ENCODE peak calls at places on chromosomes 16 and 17, in five cellular contexts. O is NCI-H187 treated with DMSO at 0.1 percent for 48 hours; H is NCI-H1092; S is bronchial epithelial cell; V is stimulated activated CD8-positive, alpha-beta memory T cell treated with anti-CD3 and anti-CD28 coated beads, Interleukin-15, amount 100 ng/mL, for 1 hour. U is an unnamed sample.

GRCh38 chr17:64781013-64781392 is 118.9 kb upstream of the SMURF2 start:
- DNase-seq in O (no peak), H (no peak), S (no peak), V (no peak), U (no peak)

GRCh38 chr17:74569392-74570003 is 2.2 kb upstream of the CD300H start:
- DNase-seq in O (no peak), H (no peak), S (peak; percentile 98), V (no peak), U (no peak)

GRCh38 chr17:66518677-66519076 is 216.3 kb downstream of the PRKCA start:
- DNase-seq in O (no peak), H (no peak), S (no peak), V (no peak), U (no peak)

GRCh38 chr17:35046740-35047283 is 16.7 kb downstream of the RFFL start:
- DNase-seq in O (no peak), H (no peak), S (peak; percentile 69), V (peak; percentile 18), U (peak; percentile 17)

GRCh38 chr16:52435573-52435972 is 111.4 kb downstream of the TOX3 start:
- DNase-seq in O (peak; percentile 80), H (peak; percentile 93), S (no peak), V (no peak), U (no peak)

GRCh38 chr17:36094746-36095145 is 4.8 kb upstream of the CCL3 start:
- DNase-seq in O (no peak), H (no peak), S (no peak), V (no peak), U (no peak)

GRCh38 chr17:82358467-82359350 is at the start of gene TEX19:
- DNase-seq in O (no peak), H (no peak), S (no peak), V (no peak), U (no peak)

GRCh38 chr17:76554131-76554530 is 14.3 kb downstream of the PRCD start:
- DNase-seq in O (no peak), H (peak; percentile 51), S (no peak), V (no peak), U (no peak)

U was measured in central memory CD8-positive, alpha-beta T cell.